ENCODE peak calls at places on chromosomes 2 and 18, in nine cellular contexts. E is activated naive CD4-positive, alpha-beta T cell treated with Interleukin-2 at 50 U/mL for 16 hours; S is iPS DF 6.9; J is glomerular endothelial cell; B is GM20000; W is cerebellum; C is AG04449; A is H54; H is AG10803. M is an unnamed sample.

GRCh38 chr2:53442783-53443182 is 324.8 kb upstream of the CHAC2 start:
- DNase-seq in E (no peak), S (no peak), J (no peak), B (no peak), W (no peak), C (no peak), A (no peak), H (no peak), M (no peak)

GRCh38 chr18:32470713-32471633 is at the start of gene GAREM1:
- DNase-seq in E (peak), S (peak), J (peak), B (peak), W (peak), C (peak), A (peak), H (peak), M (peak)

GRCh38 chr18:12391487-12392136 is 14.6 kb upstream of the AFG3L2 start:
- DNase-seq in E (peak), S (no peak), J (peak), B (peak), W (peak), C (no peak), A (no peak), H (peak), M (peak)

GRCh38 chr2:160331258-160332025 is 131.4 kb upstream of the ITGB6 start:
- DNase-seq in E (no peak), S (no peak), J (no peak), B (no peak), W (no peak), C (no peak), A (no peak), H (no peak), M (no peak)

GRCh38 chr2:172930871-172931255 is 144.8 kb upstream of the MAP3K20 start:
- DNase-seq in E (no peak), S (no peak), J (no peak), B (no peak), W (no peak), C (no peak), A (no peak), H (no peak), M (no peak)

GRCh38 chr2:62014102-62014501 is 108.6 kb downstream of the COMMD1 start:
- DNase-seq in E (no peak), S (no peak), J (no peak), B (no peak), W (peak), C (peak), A (no peak), H (peak), M (no peak)

GRCh38 chr2:98471402-98472131 is 26.9 kb downstream of the INPP4A start:
- DNase-seq in E (no peak), S (no peak), J (no peak), B (no peak), W (no peak), C (no peak), A (no peak), H (no peak), M (no peak)

GRCh38 chr18:32213693-32214092 is 23.9 kb downstream of the MEP1B start:
- DNase-seq in E (no peak), S (no peak), J (no peak), B (no peak), W (no peak), C (no peak), A (no peak), H (no peak), M (no peak)

GRCh38 chr2:22930781-22931180 is 454.2 kb upstream of the KLHL29 start:
- DNase-seq in E (no peak), S (no peak), J (no peak), B (no peak), W (no peak), C (no peak), A (no peak), H (no peak), M (no peak)

GRCh38 chr2:145038041-145038525 is 518.2 kb upstream of the ZEB2 start:
- DNase-seq in E (no peak), S (no peak), J (no peak), B (no peak), W (no peak), C (no peak), A (no peak), H (no peak), M (no peak)

GRCh38 chr2:25618676-25619075 is 54.7 kb downstream of the DTNB start:
- DNase-seq in E (no peak), S (no peak), J (peak), B (no peak), W (no peak), C (no peak), A (peak), H (peak), M (no peak)

GRCh38 chr2:215435809-215436704 is at the start of gene FN1:
- DNase-seq in E (peak), S (no peak), J (peak), B (peak), W (peak), C (peak), A (peak), H (peak), M (peak)

GRCh38 chr2:230441188-230441897 is 25.3 kb downstream of the SP100 start:
- DNase-seq in E (peak), S (no peak), J (no peak), B (no peak), W (no peak), C (peak), A (no peak), H (peak), M (peak)

GRCh38 chr2:111119004-111119846 is 1.5 kb upstream of the BCL2L11 start:
- DNase-seq in E (peak), S (no peak), J (no peak), B (peak), W (no peak), C (no peak), A (no peak), H (no peak), M (peak)

GRCh38 chr2:26717362-26717761 is 24.8 kb downstream of the KCNK3 start:
- DNase-seq in E (no peak), S (no peak), J (no peak), B (no peak), W (peak), C (no peak), A (no peak), H (no peak), M (no peak)

GRCh38 chr18:74248189-74248975 is 43.4 kb downstream of the CYB5A start:
- DNase-seq in E (no peak), S (no peak), J (no peak), B (peak), W (no peak), C (no peak), A (no peak), H (no peak), M (no peak)

GRCh38 chr2:9945596-9945995 is 5.9 kb upstream of the GRHL1 start:
- DNase-seq in E (no peak), S (no peak), J (no peak), B (no peak), W (no peak), C (no peak), A (no peak), H (peak), M (no peak)

GRCh38 chr18:32328379-32328778 is 138.5 kb downstream of the MEP1B start:
- DNase-seq in E (no peak), S (no peak), J (no peak), B (no peak), W (no peak), C (no peak), A (no peak), H (peak), M (no peak)

GRCh38 chr2:173750332-173750731 is 214.8 kb downstream of the SP3 start:
- DNase-seq in E (no peak), S (no peak), J (no peak), B (no peak), W (no peak), C (peak), A (no peak), H (peak), M (no peak)

GRCh38 chr2:72722492-72723090 is 103.2 kb downstream of the EXOC6B start:
- DNase-seq in E (no peak), S (no peak), J (no peak), B (no peak), W (no peak), C (peak), A (no peak), H (peak), M (no peak)

GRCh38 chr2:239509388-239510143 is 108.7 kb upstream of the HDAC4 start:
- DNase-seq in E (no peak), S (no peak), J (no peak), B (no peak), W (no peak), C (no peak), A (no peak), H (no peak), M (no peak)

GRCh38 chr2:69993048-69993565 is 31.7 kb upstream of the ASPRV1 start:
- DNase-seq in E (no peak), S (no peak), J (no peak), B (no peak), W (no peak), C (no peak), A (no peak), H (no peak), M (no peak)

GRCh38 chr18:12851709-12852108 is 32.3 kb downstream of the PTPN2 start:
- DNase-seq in E (no peak), S (no peak), J (no peak), B (no peak), W (no peak), C (no peak), A (no peak), H (no peak), M (no peak)

GRCh38 chr2:171297951-171298350 is 135.8 kb downstream of the METTL8 start:
- DNase-seq in E (no peak), S (no peak), J (no peak), B (no peak), W (no peak), C (peak), A (no peak), H (peak), M (no peak)

GRCh38 chr2:178526256-178526655 is 46.0 kb downstream of the PLEKHA3 start:
- DNase-seq in E (no peak), S (no peak), J (no peak), B (no peak), W (no peak), C (no peak), A (no peak), H (no peak), M (no peak)

GRCh38 chr2:52976132-52976949 is 791.3 kb upstream of the CHAC2 start:
- DNase-seq in E (no peak), S (peak), J (no peak), B (peak), W (peak), C (no peak), A (no peak), H (no peak), M (no peak)

GRCh38 chr2:28981016-28981441 is at the start of gene TOGARAM2:
- DNase-seq in E (no peak), S (no peak), J (no peak), B (no peak), W (no peak), C (no peak), A (no peak), H (peak), M (no peak)

GRCh38 chr18:23332356-23332755 is 120.7 kb upstream of the RIOK3 start:
- DNase-seq in E (no peak), S (no peak), J (no peak), B (no peak), W (no peak), C (no peak), A (no peak), H (no peak), M (no peak)

GRCh38 chr2:31523871-31524492 is 56.8 kb downstream of the SRD5A2 start:
- DNase-seq in E (peak), S (peak), J (peak), B (peak), W (no peak), C (no peak), A (peak), H (peak), M (peak)

GRCh38 chr2:28373854-28374253 is 18.8 kb upstream of the FOSL2 start:
- DNase-seq in E (no peak), S (no peak), J (no peak), B (no peak), W (no peak), C (no peak), A (no peak), H (no peak), M (no peak)

GRCh38 chr2:196376984-196377877 is 205.9 kb upstream of the STK17B start:
- DNase-seq in E (peak), S (no peak), J (no peak), B (peak), W (no peak), C (peak), A (no peak), H (peak), M (no peak)

GRCh38 chr2:44245068-44245861 is 30.0 kb upstream of the SLC3A1 start:
- DNase-seq in E (no peak), S (no peak), J (no peak), B (no peak), W (no peak), C (no peak), A (no peak), H (no peak), M (no peak)